ENCODE peak calls at places on chromosomes 2 and 18, in six cellular contexts. C is left ventricle myocardium inferior; I is effector memory CD4-positive, alpha-beta T cell; K is iris pigment epithelial cell; V is B cell; G is activated CD4-positive, alpha-beta memory T cell treated with anti-CD3 and anti-CD28 coated beads for 36 hours. O is an unnamed sample.
A peak's percentile ranks its signal among the peaks of the same experiment; 100 is the strongest.

GRCh38 chr18:48790869-48791635 is 159.7 kb downstream of the SMAD7 start:
- DNase-seq in C (peak; percentile 36), V (no peak), G (no peak), I (no peak), K (no peak), O (no peak)

GRCh38 chr2:54569745-54570296 is 113.7 kb downstream of the SPTBN1 start:
- DNase-seq in G (peak; percentile 55), K (no peak), I (no peak), C (no peak), V (peak; percentile 31), O (no peak)

GRCh38 chr2:54262015-54262765 is 6.2 kb upstream of the TSPYL6 start:
- DNase-seq in C (no peak), V (no peak), K (peak; percentile 47), G (no peak), I (no peak), O (no peak)

GRCh38 chr2:156331572-156332451 is 709 bp downstream of the NR4A2 start:
- DNase-seq in G (peak; percentile 80), I (peak; percentile 33), K (peak; percentile 91), C (peak; percentile 50), V (peak; percentile 68), O (peak; percentile 90)

GRCh38 chr2:109476908-109477441 is 136.8 kb downstream of the SEPTIN10 start:
- DNase-seq in I (no peak), V (no peak), C (no peak), K (no peak), G (no peak), O (no peak)

GRCh38 chr18:48962857-48963554 is 12.2 kb upstream of the SMAD7 start:
- DNase-seq in C (no peak), V (no peak), K (no peak), I (no peak), G (no peak), O (no peak)

GRCh38 chr18:79610461-79611039 is 69.1 kb upstream of the CTDP1 start:
- DNase-seq in G (no peak), C (no peak), V (no peak), K (no peak), I (no peak), O (no peak)

GRCh38 chr2:28639836-28640235 is 111.8 kb upstream of the PPP1CB start:
- DNase-seq in I (no peak), V (no peak), K (peak; percentile 18), C (no peak), G (no peak), O (no peak)

GRCh38 chr18:41955688-41956087 is 654 bp downstream of the PIK3C3 start:
- DNase-seq in I (no peak), C (no peak), K (no peak), V (no peak), G (no peak), O (no peak)

GRCh38 chr2:81194176-81194575 is 889.6 kb upstream of the LRRTM1 start:
- DNase-seq in G (no peak), C (no peak), K (no peak), V (no peak), I (no peak), O (no peak)

GRCh38 chr2:181122601-181123000 is 142.2 kb downstream of the UBE2E3 start:
- DNase-seq in I (no peak), K (no peak), G (no peak), V (no peak), C (no peak), O (no peak)

O was measured in cardiac fibroblast.